ENCODE peak calls at places on chromosomes 3 and 15, in eight cellular contexts. One of them, this sample, is unnamed.

GRCh38 chr15:35555244-35555643 is 9.3 kb upstream of the DPH6 start:
- DNase-seq in left ventricle myocardium inferior: no peak
- DNase-seq in K562: no peak
- DNase-seq in Caco-2: no peak
- DNase-seq in mesenchymal stem cell: no peak
- DNase-seq in sigmoid colon: no peak
- DNase-seq in aorta: no peak
- DNase-seq in right lobe of liver: no peak
- DNase-seq in this sample: no peak

GRCh38 chr15:46576611-46577010 is 941.8 kb downstream of the SQOR start:
- DNase-seq in left ventricle myocardium inferior: no peak
- DNase-seq in K562: no peak
- DNase-seq in Caco-2: peak
- DNase-seq in mesenchymal stem cell: peak
- DNase-seq in sigmoid colon: no peak
- DNase-seq in aorta: no peak
- DNase-seq in right lobe of liver: no peak
- DNase-seq in this sample: peak

GRCh38 chr15:64897345-64897985 is 14.2 kb upstream of the ANKDD1A start:
- DNase-seq in left ventricle myocardium inferior: peak
- DNase-seq in K562: no peak
- DNase-seq in Caco-2: no peak
- DNase-seq in mesenchymal stem cell: peak
- DNase-seq in sigmoid colon: peak
- DNase-seq in aorta: peak
- DNase-seq in right lobe of liver: peak
- DNase-seq in this sample: peak

GRCh38 chr3:69329897-69330296 is 56.0 kb downstream of the FRMD4B start:
- DNase-seq in left ventricle myocardium inferior: no peak
- DNase-seq in K562: no peak
- DNase-seq in Caco-2: no peak
- DNase-seq in mesenchymal stem cell: no peak
- DNase-seq in sigmoid colon: no peak
- DNase-seq in aorta: no peak
- DNase-seq in right lobe of liver: no peak
- DNase-seq in this sample: no peak

GRCh38 chr3:149765762-149766334 is 13.6 kb upstream of the COMMD2 start:
- DNase-seq in left ventricle myocardium inferior: no peak
- DNase-seq in K562: no peak
- DNase-seq in Caco-2: peak
- DNase-seq in mesenchymal stem cell: peak
- DNase-seq in sigmoid colon: no peak
- DNase-seq in aorta: no peak
- DNase-seq in right lobe of liver: no peak
- DNase-seq in this sample: no peak

GRCh38 chr3:85709483-85709882 is 750.7 kb downstream of the CADM2 start:
- DNase-seq in left ventricle myocardium inferior: no peak
- DNase-seq in K562: no peak
- DNase-seq in Caco-2: no peak
- DNase-seq in mesenchymal stem cell: no peak
- DNase-seq in sigmoid colon: no peak
- DNase-seq in aorta: no peak
- DNase-seq in right lobe of liver: no peak
- DNase-seq in this sample: no peak

GRCh38 chr15:100172356-100173024 is 169.3 kb downstream of the ADAMTS17 start:
- DNase-seq in left ventricle myocardium inferior: no peak
- DNase-seq in K562: no peak
- DNase-seq in Caco-2: no peak
- DNase-seq in mesenchymal stem cell: no peak
- DNase-seq in sigmoid colon: no peak
- DNase-seq in aorta: no peak
- DNase-seq in right lobe of liver: no peak
- DNase-seq in this sample: no peak

GRCh38 chr15:35783203-35783602 is 237.2 kb upstream of the DPH6 start:
- DNase-seq in left ventricle myocardium inferior: no peak
- DNase-seq in K562: no peak
- DNase-seq in Caco-2: no peak
- DNase-seq in mesenchymal stem cell: no peak
- DNase-seq in sigmoid colon: no peak
- DNase-seq in aorta: no peak
- DNase-seq in right lobe of liver: no peak
- DNase-seq in this sample: no peak

GRCh38 chr3:78872195-78872594 is 895.6 kb downstream of the ROBO1 start:
- DNase-seq in left ventricle myocardium inferior: no peak
- DNase-seq in K562: no peak
- DNase-seq in Caco-2: no peak
- DNase-seq in mesenchymal stem cell: peak
- DNase-seq in sigmoid colon: no peak
- DNase-seq in aorta: no peak
- DNase-seq in right lobe of liver: no peak
- DNase-seq in this sample: no peak

GRCh38 chr3:19146685-19147650 is 1.3 kb upstream of the KCNH8 start:
- DNase-seq in left ventricle myocardium inferior: peak
- DNase-seq in K562: peak
- DNase-seq in Caco-2: peak
- DNase-seq in mesenchymal stem cell: peak
- DNase-seq in sigmoid colon: peak
- DNase-seq in aorta: peak
- DNase-seq in right lobe of liver: peak
- DNase-seq in this sample: peak

GRCh38 chr3:126721246-126721645 is 17.2 kb downstream of the CHCHD6 start:
- DNase-seq in left ventricle myocardium inferior: no peak
- DNase-seq in K562: no peak
- DNase-seq in Caco-2: no peak
- DNase-seq in mesenchymal stem cell: no peak
- DNase-seq in sigmoid colon: no peak
- DNase-seq in aorta: no peak
- DNase-seq in right lobe of liver: no peak
- DNase-seq in this sample: no peak

GRCh38 chr15:82648257-82649103 is 1.3 kb upstream of the CPEB1 start:
- DNase-seq in left ventricle myocardium inferior: no peak
- DNase-seq in K562: no peak
- DNase-seq in Caco-2: no peak
- DNase-seq in mesenchymal stem cell: no peak
- DNase-seq in sigmoid colon: no peak
- DNase-seq in aorta: no peak
- DNase-seq in right lobe of liver: no peak
- DNase-seq in this sample: no peak

GRCh38 chr3:8712045-8712870 is 21.3 kb upstream of the CAV3 start:
- DNase-seq in left ventricle myocardium inferior: no peak
- DNase-seq in K562: no peak
- DNase-seq in Caco-2: no peak
- DNase-seq in mesenchymal stem cell: no peak
- DNase-seq in sigmoid colon: no peak
- DNase-seq in aorta: no peak
- DNase-seq in right lobe of liver: no peak
- DNase-seq in this sample: peak

GRCh38 chr3:30473374-30474051 is 132.9 kb upstream of the TGFBR2 start:
- DNase-seq in left ventricle myocardium inferior: peak
- DNase-seq in K562: no peak
- DNase-seq in Caco-2: no peak
- DNase-seq in mesenchymal stem cell: peak
- DNase-seq in sigmoid colon: peak
- DNase-seq in aorta: no peak
- DNase-seq in right lobe of liver: no peak
- DNase-seq in this sample: no peak

GRCh38 chr15:62736756-62737155 is 305.8 kb upstream of the TPM1 start:
- DNase-seq in left ventricle myocardium inferior: no peak
- DNase-seq in K562: no peak
- DNase-seq in Caco-2: no peak
- DNase-seq in mesenchymal stem cell: no peak
- DNase-seq in sigmoid colon: no peak
- DNase-seq in aorta: no peak
- DNase-seq in right lobe of liver: no peak
- DNase-seq in this sample: no peak

GRCh38 chr15:62270216-62270921 is 105.3 kb upstream of the C2CD4B start:
- DNase-seq in left ventricle myocardium inferior: no peak
- DNase-seq in K562: no peak
- DNase-seq in Caco-2: no peak
- DNase-seq in mesenchymal stem cell: no peak
- DNase-seq in sigmoid colon: no peak
- DNase-seq in aorta: no peak
- DNase-seq in right lobe of liver: no peak
- DNase-seq in this sample: no peak

GRCh38 chr3:55143928-55144671 is 216.2 kb upstream of the LRTM1 start:
- DNase-seq in left ventricle myocardium inferior: no peak
- DNase-seq in K562: no peak
- DNase-seq in Caco-2: no peak
- DNase-seq in mesenchymal stem cell: peak
- DNase-seq in sigmoid colon: no peak
- DNase-seq in aorta: no peak
- DNase-seq in right lobe of liver: no peak
- DNase-seq in this sample: no peak

GRCh38 chr3:33146791-33147445 is 33.1 kb downstream of the CRTAP start:
- DNase-seq in left ventricle myocardium inferior: no peak
- DNase-seq in K562: no peak
- DNase-seq in Caco-2: no peak
- DNase-seq in mesenchymal stem cell: no peak
- DNase-seq in sigmoid colon: no peak
- DNase-seq in aorta: no peak
- DNase-seq in right lobe of liver: no peak
- DNase-seq in this sample: no peak

GRCh38 chr3:117820900-117821299 is 1111.3 kb downstream of the TUSC7 start:
- DNase-seq in left ventricle myocardium inferior: no peak
- DNase-seq in K562: no peak
- DNase-seq in Caco-2: no peak
- DNase-seq in mesenchymal stem cell: no peak
- DNase-seq in sigmoid colon: no peak
- DNase-seq in aorta: no peak
- DNase-seq in right lobe of liver: no peak
- DNase-seq in this sample: no peak

GRCh38 chr3:165875644-165876043 is 38.4 kb upstream of the BCHE start:
- DNase-seq in left ventricle myocardium inferior: no peak
- DNase-seq in K562: no peak
- DNase-seq in Caco-2: no peak
- DNase-seq in mesenchymal stem cell: no peak
- DNase-seq in sigmoid colon: no peak
- DNase-seq in aorta: no peak
- DNase-seq in right lobe of liver: no peak
- DNase-seq in this sample: no peak
- H3K4me3 ChIP-seq in left ventricle myocardium inferior: no peak
- H3K4me3 ChIP-seq in K562: no peak
- H3K4me3 ChIP-seq in Caco-2: peak
- H3K4me3 ChIP-seq in mesenchymal stem cell: no peak
- H3K4me3 ChIP-seq in sigmoid colon: no peak
- H3K4me3 ChIP-seq in aorta: no peak
- H3K4me3 ChIP-seq in right lobe of liver: no peak
- H3K4me3 ChIP-seq in this sample: no peak

GRCh38 chr3:36892457-36893136 is 52.3 kb downstream of the TRANK1 start:
- DNase-seq in left ventricle myocardium inferior: no peak
- DNase-seq in K562: no peak
- DNase-seq in Caco-2: no peak
- DNase-seq in mesenchymal stem cell: no peak
- DNase-seq in sigmoid colon: no peak
- DNase-seq in aorta: no peak
- DNase-seq in right lobe of liver: no peak
- DNase-seq in this sample: no peak

GRCh38 chr3:36894924-36895323 is 49.9 kb downstream of the TRANK1 start:
- DNase-seq in left ventricle myocardium inferior: no peak
- DNase-seq in K562: no peak
- DNase-seq in Caco-2: no peak
- DNase-seq in mesenchymal stem cell: no peak
- DNase-seq in sigmoid colon: no peak
- DNase-seq in aorta: no peak
- DNase-seq in right lobe of liver: no peak
- DNase-seq in this sample: no peak

GRCh38 chr3:36891651-36892268 is 53.1 kb downstream of the TRANK1 start:
- DNase-seq in left ventricle myocardium inferior: peak
- DNase-seq in K562: no peak
- DNase-seq in Caco-2: no peak
- DNase-seq in mesenchymal stem cell: no peak
- DNase-seq in sigmoid colon: no peak
- DNase-seq in aorta: no peak
- DNase-seq in right lobe of liver: no peak
- DNase-seq in this sample: no peak

GRCh38 chr3:36895488-36896409 is 49.1 kb downstream of the TRANK1 start:
- DNase-seq in left ventricle myocardium inferior: no peak
- DNase-seq in K562: no peak
- DNase-seq in Caco-2: no peak
- DNase-seq in mesenchymal stem cell: no peak
- DNase-seq in sigmoid colon: no peak
- DNase-seq in aorta: no peak
- DNase-seq in right lobe of liver: no peak
- DNase-seq in this sample: no peak

DNA sequence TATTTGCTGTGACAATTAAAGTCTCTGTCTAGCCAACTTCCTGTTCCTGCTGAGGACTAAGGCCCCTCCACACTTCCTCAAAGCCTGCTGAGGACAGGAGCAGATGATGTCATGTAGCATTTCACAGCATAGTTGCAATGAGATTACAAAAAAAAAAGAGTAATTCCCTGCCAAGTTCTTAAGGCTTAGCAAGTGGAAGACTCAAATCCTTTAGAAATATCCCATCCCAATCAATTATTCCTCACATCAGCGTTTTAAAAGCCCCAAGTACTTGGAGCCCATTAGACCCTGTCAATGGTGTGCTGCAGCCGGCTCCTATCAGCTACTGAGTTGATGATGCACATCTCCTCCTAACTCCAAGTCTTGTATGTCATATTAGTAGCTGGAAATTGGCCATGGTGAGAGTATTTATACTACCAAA is 51.7 kb downstream of the TRANK1 start:
- DNase-seq in left ventricle myocardium inferior: no peak
- DNase-seq in K562: no peak
- DNase-seq in Caco-2: no peak
- DNase-seq in mesenchymal stem cell: peak
- DNase-seq in sigmoid colon: no peak
- DNase-seq in aorta: no peak
- DNase-seq in right lobe of liver: no peak
- DNase-seq in this sample: peak
- H3K4me3 ChIP-seq in left ventricle myocardium inferior: no peak
- H3K4me3 ChIP-seq in K562: no peak
- H3K4me3 ChIP-seq in Caco-2: no peak
- H3K4me3 ChIP-seq in mesenchymal stem cell: no peak
- H3K4me3 ChIP-seq in sigmoid colon: no peak
- H3K4me3 ChIP-seq in aorta: no peak
- H3K4me3 ChIP-seq in right lobe of liver: no peak
- H3K4me3 ChIP-seq in this sample: no peak

GRCh38 chr15:34279341-34279740 is 54.5 kb downstream of the EMC4 start:
- DNase-seq in left ventricle myocardium inferior: no peak
- DNase-seq in K562: no peak
- DNase-seq in Caco-2: no peak
- DNase-seq in mesenchymal stem cell: no peak
- DNase-seq in sigmoid colon: no peak
- DNase-seq in aorta: no peak
- DNase-seq in right lobe of liver: no peak
- DNase-seq in this sample: no peak
- H3K4me3 ChIP-seq in left ventricle myocardium inferior: no peak
- H3K4me3 ChIP-seq in K562: no peak
- H3K4me3 ChIP-seq in Caco-2: no peak
- H3K4me3 ChIP-seq in mesenchymal stem cell: no peak
- H3K4me3 ChIP-seq in sigmoid colon: no peak
- H3K4me3 ChIP-seq in aorta: no peak
- H3K4me3 ChIP-seq in right lobe of liver: no peak
- H3K4me3 ChIP-seq in this sample: no peak

DNA sequence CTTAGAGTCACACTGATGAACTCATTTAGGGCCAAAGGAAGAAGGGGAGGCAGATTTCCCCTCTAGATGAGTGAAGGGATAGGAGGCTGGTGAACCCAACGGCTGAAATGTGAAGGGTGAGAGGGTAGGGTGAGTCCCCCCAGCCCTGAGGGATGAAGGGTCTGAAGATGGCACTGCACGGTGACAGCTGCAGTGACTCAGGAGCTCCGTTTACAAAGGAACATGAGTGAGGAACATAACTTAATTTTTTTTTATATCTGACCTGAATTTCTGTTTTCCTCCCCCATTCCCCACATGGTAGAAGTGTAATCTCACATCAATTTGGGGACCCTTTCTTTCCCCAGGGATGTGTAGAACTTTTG is 14.0 kb downstream of the SNX33 start:
- DNase-seq in left ventricle myocardium inferior: no peak
- DNase-seq in K562: no peak
- DNase-seq in Caco-2: no peak
- DNase-seq in mesenchymal stem cell: no peak
- DNase-seq in sigmoid colon: no peak
- DNase-seq in aorta: no peak
- DNase-seq in right lobe of liver: no peak
- DNase-seq in this sample: no peak
- H3K4me3 ChIP-seq in left ventricle myocardium inferior: no peak
- H3K4me3 ChIP-seq in K562: no peak
- H3K4me3 ChIP-seq in Caco-2: no peak
- H3K4me3 ChIP-seq in mesenchymal stem cell: no peak
- H3K4me3 ChIP-seq in sigmoid colon: no peak
- H3K4me3 ChIP-seq in aorta: no peak
- H3K4me3 ChIP-seq in right lobe of liver: no peak
- H3K4me3 ChIP-seq in this sample: no peak

This sample was measured in MG63.